ENCODE peak calls at places on chromosomes 11 and 22, in seven cellular contexts. One of them, this sample, is unnamed.

GRCh38 chr11:19827399-19828135 is 114.9 kb downstream of the NAV2 start:
- DNase-seq in AG04450: no peak
- DNase-seq in cardiac muscle cell: no peak
- DNase-seq in MM.1S: no peak
- DNase-seq in GM23338: peak
- DNase-seq in transverse colon: no peak
- DNase-seq in fibroblast of mammary gland: peak
- DNase-seq in this sample: no peak

GRCh38 chr11:110219011-110219785 is 77.2 kb downstream of the RDX start:
- DNase-seq in AG04450: no peak
- DNase-seq in fibroblast of mammary gland: peak
- DNase-seq in cardiac muscle cell: no peak
- DNase-seq in transverse colon: no peak
- DNase-seq in MM.1S: no peak
- DNase-seq in GM23338: no peak
- DNase-seq in this sample: no peak

GRCh38 chr11:8719260-8720190 is 36.9 kb downstream of the RPL27A start:
- DNase-seq in fibroblast of mammary gland: peak
- DNase-seq in GM23338: no peak
- DNase-seq in transverse colon: peak
- DNase-seq in MM.1S: no peak
- DNase-seq in cardiac muscle cell: no peak
- DNase-seq in AG04450: peak
- DNase-seq in this sample: peak

GRCh38 chr22:38657248-38657909 is 941 bp downstream of the CBY1 start:
- DNase-seq in fibroblast of mammary gland: peak
- DNase-seq in transverse colon: peak
- DNase-seq in AG04450: no peak
- DNase-seq in cardiac muscle cell: peak
- DNase-seq in GM23338: peak
- DNase-seq in MM.1S: peak
- DNase-seq in this sample: no peak

GRCh38 chr11:19511066-19511412 is 201.6 kb upstream of the NAV2 start:
- DNase-seq in MM.1S: no peak
- DNase-seq in transverse colon: no peak
- DNase-seq in cardiac muscle cell: no peak
- DNase-seq in fibroblast of mammary gland: peak
- DNase-seq in AG04450: no peak
- DNase-seq in GM23338: no peak
- DNase-seq in this sample: no peak

GRCh38 chr11:8327761-8328192 is 64.1 kb upstream of the LMO1 start:
- DNase-seq in MM.1S: no peak
- DNase-seq in GM23338: no peak
- DNase-seq in cardiac muscle cell: no peak
- DNase-seq in transverse colon: no peak
- DNase-seq in fibroblast of mammary gland: no peak
- DNase-seq in AG04450: no peak
- DNase-seq in this sample: no peak

GRCh38 chr11:79285756-79286155 is 155.1 kb downstream of the TENM4 start:
- DNase-seq in GM23338: no peak
- DNase-seq in cardiac muscle cell: no peak
- DNase-seq in AG04450: no peak
- DNase-seq in MM.1S: no peak
- DNase-seq in fibroblast of mammary gland: peak
- DNase-seq in transverse colon: no peak
- DNase-seq in this sample: no peak

GRCh38 chr22:22201185-22201924 is 43.2 kb upstream of the VPREB1 start:
- DNase-seq in transverse colon: peak
- DNase-seq in cardiac muscle cell: peak
- DNase-seq in MM.1S: peak
- DNase-seq in fibroblast of mammary gland: peak
- DNase-seq in AG04450: peak
- DNase-seq in GM23338: peak
- DNase-seq in this sample: no peak

GRCh38 chr11:134475951-134476350 is 63.9 kb upstream of the B3GAT1 start:
- DNase-seq in MM.1S: no peak
- DNase-seq in AG04450: no peak
- DNase-seq in GM23338: no peak
- DNase-seq in transverse colon: no peak
- DNase-seq in fibroblast of mammary gland: no peak
- DNase-seq in cardiac muscle cell: no peak
- DNase-seq in this sample: no peak

GRCh38 chr11:100932474-100933100 is 197.0 kb downstream of the PGR start:
- DNase-seq in transverse colon: no peak
- DNase-seq in MM.1S: peak
- DNase-seq in fibroblast of mammary gland: peak
- DNase-seq in GM23338: peak
- DNase-seq in AG04450: no peak
- DNase-seq in cardiac muscle cell: no peak
- DNase-seq in this sample: no peak

GRCh38 chr11:64176751-64177150 is 9.2 kb upstream of the STIP1 start:
- DNase-seq in fibroblast of mammary gland: no peak
- DNase-seq in transverse colon: no peak
- DNase-seq in GM23338: no peak
- DNase-seq in AG04450: no peak
- DNase-seq in cardiac muscle cell: no peak
- DNase-seq in MM.1S: no peak
- DNase-seq in this sample: no peak

GRCh38 chr11:69140635-69141034 is 15.1 kb upstream of the SMIM38 start:
- DNase-seq in GM23338: no peak
- DNase-seq in AG04450: no peak
- DNase-seq in transverse colon: no peak
- DNase-seq in cardiac muscle cell: no peak
- DNase-seq in fibroblast of mammary gland: no peak
- DNase-seq in MM.1S: no peak
- DNase-seq in this sample: no peak

GRCh38 chr11:10050561-10050960 is 243.5 kb downstream of the SBF2 start:
- DNase-seq in transverse colon: no peak
- DNase-seq in MM.1S: no peak
- DNase-seq in fibroblast of mammary gland: peak
- DNase-seq in cardiac muscle cell: no peak
- DNase-seq in AG04450: no peak
- DNase-seq in GM23338: no peak
- DNase-seq in this sample: no peak

GRCh38 chr11:101470881-101471535 is 112.8 kb downstream of the TRPC6 start:
- DNase-seq in AG04450: peak
- DNase-seq in transverse colon: no peak
- DNase-seq in fibroblast of mammary gland: peak
- DNase-seq in GM23338: no peak
- DNase-seq in MM.1S: no peak
- DNase-seq in cardiac muscle cell: no peak
- DNase-seq in this sample: no peak

GRCh38 chr11:124605719-124606118 is 5.5 kb upstream of the PANX3 start:
- DNase-seq in GM23338: no peak
- DNase-seq in MM.1S: no peak
- DNase-seq in fibroblast of mammary gland: no peak
- DNase-seq in transverse colon: peak
- DNase-seq in AG04450: no peak
- DNase-seq in cardiac muscle cell: no peak
- DNase-seq in this sample: no peak

GRCh38 chr11:72735495-72736027 is 16.6 kb downstream of the ARAP1 start:
- DNase-seq in cardiac muscle cell: peak
- DNase-seq in fibroblast of mammary gland: peak
- DNase-seq in transverse colon: no peak
- DNase-seq in AG04450: no peak
- DNase-seq in MM.1S: no peak
- DNase-seq in GM23338: peak
- DNase-seq in this sample: no peak

GRCh38 chr11:72754544-72755155 is 2.4 kb upstream of the ARAP1 start:
- DNase-seq in AG04450: no peak
- DNase-seq in GM23338: peak
- DNase-seq in MM.1S: no peak
- DNase-seq in fibroblast of mammary gland: no peak
- DNase-seq in cardiac muscle cell: no peak
- DNase-seq in transverse colon: no peak
- DNase-seq in this sample: no peak

GRCh38 chr11:95920460-95921105 is 3.3 kb downstream of the MTMR2 start:
- DNase-seq in transverse colon: no peak
- DNase-seq in cardiac muscle cell: no peak
- DNase-seq in MM.1S: no peak
- DNase-seq in AG04450: no peak
- DNase-seq in GM23338: no peak
- DNase-seq in fibroblast of mammary gland: peak
- DNase-seq in this sample: no peak

GRCh38 chr11:119066481-119066880 is 1.1 kb upstream of the VPS11 start:
- DNase-seq in fibroblast of mammary gland: peak
- DNase-seq in transverse colon: no peak
- DNase-seq in AG04450: no peak
- DNase-seq in MM.1S: no peak
- DNase-seq in GM23338: no peak
- DNase-seq in cardiac muscle cell: no peak
- DNase-seq in this sample: no peak

GRCh38 chr11:15764948-15765347 is 591.4 kb downstream of the SOX6 start:
- DNase-seq in GM23338: peak
- DNase-seq in AG04450: no peak
- DNase-seq in MM.1S: no peak
- DNase-seq in transverse colon: peak
- DNase-seq in fibroblast of mammary gland: no peak
- DNase-seq in cardiac muscle cell: no peak
- DNase-seq in this sample: no peak

GRCh38 chr22:42621505-42622002 is 6.9 kb upstream of the POLDIP3 start:
- DNase-seq in fibroblast of mammary gland: peak
- DNase-seq in cardiac muscle cell: peak
- DNase-seq in transverse colon: peak
- DNase-seq in MM.1S: peak
- DNase-seq in AG04450: no peak
- DNase-seq in GM23338: peak
- DNase-seq in this sample: no peak

GRCh38 chr11:93541884-93542752 is 1.1 kb downstream of the SMCO4 start:
- DNase-seq in GM23338: peak
- DNase-seq in fibroblast of mammary gland: peak
- DNase-seq in cardiac muscle cell: peak
- DNase-seq in MM.1S: peak
- DNase-seq in AG04450: no peak
- DNase-seq in transverse colon: peak
- DNase-seq in this sample: no peak

GRCh38 chr11:47412152-47412746 is 3.9 kb downstream of the SLC39A13 start:
- DNase-seq in MM.1S: peak
- DNase-seq in GM23338: peak
- DNase-seq in transverse colon: peak
- DNase-seq in AG04450: no peak
- DNase-seq in cardiac muscle cell: peak
- DNase-seq in fibroblast of mammary gland: peak
- DNase-seq in this sample: no peak

GRCh38 chr22:50178471-50178864 is 7.2 kb upstream of the TRABD start:
- DNase-seq in fibroblast of mammary gland: no peak
- DNase-seq in GM23338: peak
- DNase-seq in AG04450: no peak
- DNase-seq in transverse colon: no peak
- DNase-seq in MM.1S: no peak
- DNase-seq in cardiac muscle cell: no peak
- DNase-seq in this sample: no peak

DNA sequence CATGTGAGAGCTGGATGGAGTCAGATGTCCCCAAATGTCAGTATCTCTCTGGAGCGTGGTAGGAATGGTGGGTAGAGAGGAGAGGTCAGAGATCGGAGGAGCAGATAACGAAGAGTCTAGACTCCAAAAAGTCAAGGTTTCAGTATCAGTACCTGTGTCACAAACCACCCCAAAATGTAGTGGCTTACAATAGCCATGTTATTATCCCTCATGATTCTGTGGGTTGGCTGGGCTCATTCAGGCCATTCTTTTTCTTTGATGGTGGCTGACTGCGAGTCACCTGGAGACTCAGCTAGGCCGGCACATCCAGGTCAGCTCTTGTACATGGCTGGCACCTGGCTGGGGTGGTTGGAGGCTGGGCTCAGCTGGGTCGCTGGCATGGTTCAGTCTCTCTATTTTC is 7.3 kb upstream of the SSTR3 start:
- DNase-seq in GM23338: no peak
- DNase-seq in MM.1S: peak
- DNase-seq in fibroblast of mammary gland: no peak
- DNase-seq in AG04450: no peak
- DNase-seq in transverse colon: no peak
- DNase-seq in cardiac muscle cell: no peak
- DNase-seq in this sample: no peak
- H3K4me3 ChIP-seq in GM23338: no peak
- H3K4me3 ChIP-seq in MM.1S: peak
- H3K4me3 ChIP-seq in fibroblast of mammary gland: no peak
- H3K4me3 ChIP-seq in AG04450: no peak
- H3K4me3 ChIP-seq in transverse colon: no peak
- H3K4me3 ChIP-seq in cardiac muscle cell: no peak
- H3K4me3 ChIP-seq in this sample: no peak

GRCh38 chr22:24706732-24707476 is 67.6 kb downstream of the PIWIL3 start:
- DNase-seq in transverse colon: no peak
- DNase-seq in AG04450: no peak
- DNase-seq in fibroblast of mammary gland: no peak
- DNase-seq in GM23338: no peak
- DNase-seq in MM.1S: no peak
- DNase-seq in cardiac muscle cell: no peak
- DNase-seq in this sample: no peak

GRCh38 chr22:24703101-24703500 is 71.4 kb downstream of the PIWIL3 start:
- DNase-seq in cardiac muscle cell: no peak
- DNase-seq in MM.1S: no peak
- DNase-seq in GM23338: no peak
- DNase-seq in transverse colon: peak
- DNase-seq in AG04450: peak
- DNase-seq in fibroblast of mammary gland: peak
- DNase-seq in this sample: no peak

GRCh38 chr22:24706050-24706449 is 68.5 kb downstream of the PIWIL3 start:
- DNase-seq in cardiac muscle cell: no peak
- DNase-seq in AG04450: no peak
- DNase-seq in transverse colon: no peak
- DNase-seq in fibroblast of mammary gland: no peak
- DNase-seq in MM.1S: no peak
- DNase-seq in GM23338: peak
- DNase-seq in this sample: no peak

DNA sequence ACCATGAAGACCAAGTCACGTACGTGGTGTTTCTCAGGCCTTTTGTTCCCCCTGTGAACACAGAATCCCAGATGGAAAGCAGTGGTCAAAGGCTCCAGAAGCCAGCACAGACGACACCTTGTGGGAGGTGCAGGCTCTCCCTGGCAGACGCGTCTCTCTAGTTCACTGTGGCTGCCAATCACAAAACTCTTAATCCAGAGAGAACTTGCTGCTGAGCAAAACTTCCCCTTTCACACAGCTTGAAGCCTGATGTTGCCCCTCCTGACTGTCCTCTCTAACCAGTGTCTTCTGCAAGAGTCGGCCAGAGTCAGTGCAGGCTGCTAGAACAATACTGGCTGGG is 67.1 kb downstream of the PIWIL3 start:
- DNase-seq in transverse colon: peak
- DNase-seq in AG04450: no peak
- DNase-seq in GM23338: peak
- DNase-seq in fibroblast of mammary gland: no peak
- DNase-seq in MM.1S: no peak
- DNase-seq in cardiac muscle cell: no peak
- DNase-seq in this sample: no peak
- TF ChIP-seq CTCF in transverse colon: no peak
- TF ChIP-seq CTCF in AG04450: no peak
- TF ChIP-seq CTCF in GM23338: peak
- TF ChIP-seq CTCF in fibroblast of mammary gland: no peak
- TF ChIP-seq CTCF in MM.1S: no peak
- TF ChIP-seq CTCF in cardiac muscle cell: no peak
- TF ChIP-seq CTCF in this sample: peak

GRCh38 chr11:1870721-1871466 is 18.0 kb downstream of the LSP1 start:
- DNase-seq in cardiac muscle cell: no peak
- DNase-seq in GM23338: peak
- DNase-seq in transverse colon: no peak
- DNase-seq in MM.1S: no peak
- DNase-seq in fibroblast of mammary gland: no peak
- DNase-seq in AG04450: no peak
- DNase-seq in this sample: no peak
- H3K4me3 ChIP-seq in cardiac muscle cell: no peak
- H3K4me3 ChIP-seq in GM23338: no peak
- H3K4me3 ChIP-seq in transverse colon: peak
- H3K4me3 ChIP-seq in MM.1S: no peak
- H3K4me3 ChIP-seq in fibroblast of mammary gland: peak
- H3K4me3 ChIP-seq in AG04450: no peak
- H3K4me3 ChIP-seq in this sample: no peak

GRCh38 chr11:46242961-46243795 is 34.3 kb upstream of the CREB3L1 start:
- DNase-seq in MM.1S: peak
- DNase-seq in GM23338: peak
- DNase-seq in cardiac muscle cell: peak
- DNase-seq in AG04450: peak
- DNase-seq in transverse colon: peak
- DNase-seq in fibroblast of mammary gland: peak
- DNase-seq in this sample: peak
- TF ChIP-seq CTCF in MM.1S: no peak
- TF ChIP-seq CTCF in GM23338: no peak
- TF ChIP-seq CTCF in cardiac muscle cell: no peak
- TF ChIP-seq CTCF in AG04450: peak
- TF ChIP-seq CTCF in transverse colon: no peak
- TF ChIP-seq CTCF in fibroblast of mammary gland: no peak
- TF ChIP-seq CTCF in this sample: no peak

This sample was measured in retinal pigment epithelial cell.